ENCODE peak calls at places on chromosomes 3 and 15, in five cellular contexts. L, X, T, C and I are unnamed samples.

GRCh38 chr3:12796171-12797123 is at the start of gene CAND2:
- DNase-seq in L (peak; percentile 48), X (no peak), T (no peak), C (peak; percentile 87), I (no peak)

GRCh38 chr15:67914537-67915373 is 74.9 kb upstream of the RNU6-1 start:
- DNase-seq in L (peak; percentile 46), X (no peak), T (peak; percentile 65), C (peak; percentile 44), I (peak; percentile 93)

GRCh38 chr3:166177130-166177529 is 339.9 kb upstream of the BCHE start:
- DNase-seq in L (no peak), X (no peak), T (no peak), C (no peak), I (no peak)

GRCh38 chr3:170741756-170742530 is 128.1 kb downstream of the RPL22L1 start:
- DNase-seq in L (no peak), X (no peak), T (no peak), C (no peak), I (no peak)

GRCh38 chr15:60392601-60392985 is 5.2 kb downstream of the ANXA2 start:
- DNase-seq in L (no peak), X (no peak), T (peak; percentile 77), C (no peak), I (peak; percentile 81)

GRCh38 chr3:18572809-18573208 is 147.7 kb upstream of the SATB1 start:
- DNase-seq in L (no peak), X (no peak), T (no peak), C (no peak), I (no peak)

GRCh38 chr3:121167374-121168139 is 259.6 kb downstream of the STXBP5L start:
- DNase-seq in L (no peak), X (no peak), T (no peak), C (peak; percentile 15), I (no peak)

GRCh38 chr3:67947808-67948508 is 293.5 kb upstream of the SUCLG2 start:
- DNase-seq in L (peak; percentile 55), X (no peak), T (peak; percentile 70), C (no peak), I (no peak)

GRCh38 chr3:52286777-52287110 is 884 bp upstream of the GLYCTK start:
- DNase-seq in L (peak; percentile 7), X (no peak), T (peak; percentile 61), C (no peak), I (no peak)

GRCh38 chr3:71486831-71487230 is 96.7 kb downstream of the FOXP1 start:
- DNase-seq in L (no peak), X (no peak), T (no peak), C (no peak), I (no peak)

GRCh38 chr3:131174752-131175151 is 148.1 kb downstream of the NEK11 start:
- DNase-seq in L (no peak), X (peak; percentile 27), T (no peak), C (no peak), I (no peak)

GRCh38 chr3:24963762-24964625 is 464.1 kb upstream of the RARB start:
- DNase-seq in L (no peak), X (no peak), T (peak; percentile 15), C (no peak), I (no peak)

GRCh38 chr3:51727500-51727899 is 20.6 kb downstream of the GRM2 start:
- DNase-seq in L (no peak), X (no peak), T (no peak), C (no peak), I (no peak)

GRCh38 chr3:141878326-141878725 is 1.9 kb downstream of the ATP1B3 start:
- DNase-seq in L (no peak), X (no peak), T (no peak), C (no peak), I (no peak)

GRCh38 chr3:129343643-129344360 is 65.1 kb downstream of the HMCES start:
- DNase-seq in L (peak; percentile 75), X (no peak), T (no peak), C (peak; percentile 66), I (peak; percentile 38)

GRCh38 chr3:9552252-9552999 is 1.2 kb downstream of the LHFPL4 start:
- DNase-seq in L (peak; percentile 92), X (no peak), T (no peak), C (peak; percentile 84), I (peak; percentile 49)

GRCh38 chr15:58473720-58474119 is 41.9 kb downstream of the LIPC start:
- DNase-seq in L (no peak), X (peak; percentile 63), T (no peak), C (no peak), I (peak; percentile 71)

GRCh38 chr3:141738636-141739363 is 702 bp downstream of the RNF7 start:
- DNase-seq in L (no peak), X (no peak), T (no peak), C (peak; percentile 20), I (peak; percentile 51)

GRCh38 chr15:65056868-65057548 is 10.8 kb downstream of the RASL12 start:
- DNase-seq in L (no peak), X (no peak), T (peak; percentile 96), C (no peak), I (peak; percentile 76)

GRCh38 chr3:135973846-135974245 is 8.3 kb downstream of the PPP2R3A start:
- DNase-seq in L (no peak), X (no peak), T (no peak), C (no peak), I (no peak)

GRCh38 chr3:112143251-112143650 is 10.2 kb upstream of the GCSAM start:
- DNase-seq in L (no peak), X (no peak), T (no peak), C (no peak), I (no peak)

GRCh38 chr3:79140718-79141117 is 627.1 kb downstream of the ROBO1 start:
- DNase-seq in L (no peak), X (no peak), T (no peak), C (no peak), I (no peak)

GRCh38 chr3:124653071-124653470 is 77.2 kb upstream of the UMPS start:
- DNase-seq in L (no peak), X (no peak), T (no peak), C (no peak), I (no peak)

GRCh38 chr3:31947671-31948091 is 33.4 kb downstream of the OSBPL10 start:
- DNase-seq in L (no peak), X (no peak), T (no peak), C (no peak), I (no peak)

GRCh38 chr3:105223815-105224214 is 142.9 kb upstream of the ALCAM start:
- DNase-seq in L (no peak), X (no peak), T (no peak), C (no peak), I (no peak)

GRCh38 chr3:105878061-105878460 is 9.2 kb upstream of the CBLB start:
- DNase-seq in L (no peak), X (no peak), T (no peak), C (no peak), I (no peak)

GRCh38 chr3:149703474-149703873 is 45.6 kb upstream of the WWTR1 start:
- DNase-seq in L (no peak), X (no peak), T (no peak), C (no peak), I (no peak)

GRCh38 chr3:118809696-118810498 is 224.7 kb downstream of the IGSF11 start:
- DNase-seq in L (no peak), X (peak; percentile 71), T (no peak), C (no peak), I (no peak)

GRCh38 chr15:101193063-101193712 is 58.7 kb downstream of the CHSY1 start:
- DNase-seq in L (no peak), X (no peak), T (no peak), C (no peak), I (no peak)

GRCh38 chr3:53618946-53619345 is 124.5 kb downstream of the CACNA1D start:
- DNase-seq in L (no peak), X (no peak), T (no peak), C (no peak), I (no peak)

GRCh38 chr3:152339881-152340505 is 71.3 kb downstream of the MBNL1 start:
- DNase-seq in L (no peak), X (no peak), T (no peak), C (no peak), I (no peak)

GRCh38 chr15:73143763-73144155 is 91.5 kb downstream of the NEO1 start:
- DNase-seq in L (no peak), X (no peak), T (no peak), C (no peak), I (no peak)

GRCh38 chr15:73139416-73140082 is 87.3 kb downstream of the NEO1 start:
- DNase-seq in L (no peak), X (no peak), T (no peak), C (no peak), I (no peak)

GRCh38 chr15:73141216-73141900 is 89.1 kb downstream of the NEO1 start:
- DNase-seq in L (no peak), X (no peak), T (no peak), C (no peak), I (no peak)

GRCh38 chr15:73142802-73143762 is 90.8 kb downstream of the NEO1 start:
- DNase-seq in L (no peak), X (peak; percentile 19), T (no peak), C (no peak), I (no peak)

GRCh38 chr15:73140154-73140553 is 87.9 kb downstream of the NEO1 start:
- DNase-seq in L (no peak), X (no peak), T (no peak), C (no peak), I (no peak)
- TF ChIP-seq ESRRA in L (no peak), X (no peak), T (no peak), C (no peak), I (no peak)

DNA sequence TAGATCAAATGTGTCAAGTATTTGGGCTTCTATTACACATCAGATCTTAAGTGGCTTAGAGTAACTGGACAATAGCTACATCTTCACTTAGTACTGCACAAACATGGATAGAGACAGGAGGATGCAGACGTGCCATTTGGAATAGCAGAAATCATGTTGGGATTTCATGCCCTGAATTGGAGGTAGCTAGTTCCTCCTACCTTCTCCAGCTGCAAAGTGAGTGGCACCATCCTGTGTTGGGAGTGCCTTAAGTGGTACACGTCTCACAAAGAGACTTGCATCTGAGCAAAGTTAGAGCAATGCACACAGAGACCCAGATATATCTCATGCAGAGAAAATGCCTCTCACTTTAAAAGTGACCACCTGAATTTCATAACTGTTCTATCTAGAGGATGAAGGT is 136.5 kb downstream of the SSR3 start:
- DNase-seq in L (no peak), X (no peak), T (no peak), C (no peak), I (no peak)
- TF ChIP-seq ESRRA in L (no peak), X (no peak), T (no peak), C (no peak), I (no peak)

GRCh38 chr15:25087137-25087536 is 132.3 kb downstream of the SNRPN start:
- DNase-seq in L (no peak), X (no peak), T (no peak), C (no peak), I (no peak)
- TF ChIP-seq ESRRA in L (no peak), X (no peak), T (no peak), C (no peak), I (no peak)

GRCh38 chr15:76346666-76347506 is 10.3 kb downstream of the ISL2 start:
- DNase-seq in L (peak; percentile 50), X (no peak), T (no peak), C (no peak), I (no peak)
- TF ChIP-seq ESRRA in L (no peak), X (no peak), T (no peak), C (no peak), I (no peak)

DNA sequence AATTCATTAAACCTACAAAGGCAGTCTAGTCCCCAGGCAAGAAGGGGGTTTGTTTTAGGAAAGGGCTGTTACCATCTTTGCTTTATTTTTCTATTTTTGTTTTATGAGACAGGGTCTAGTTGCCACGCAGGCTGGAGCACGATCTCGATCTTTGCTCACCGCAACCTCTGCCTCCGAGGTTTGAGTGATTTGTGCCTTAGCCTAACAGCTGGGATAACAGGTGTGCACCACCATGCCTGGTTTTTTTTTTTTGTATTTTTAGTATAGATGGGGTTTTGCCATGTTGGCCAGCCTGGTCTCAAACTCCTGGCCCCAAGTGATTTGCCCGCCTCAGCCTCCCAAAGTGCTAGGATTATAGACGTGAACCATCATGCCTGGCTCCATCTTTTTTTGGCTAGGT is 4.9 kb downstream of the HIGD1A start:
- DNase-seq in L (no peak), X (no peak), T (no peak), C (no peak), I (no peak)
- TF ChIP-seq ESRRA in L (no peak), X (no peak), T (no peak), C (no peak), I (no peak)